ENCODE peak calls at places on chromosomes 6 and 20, in six cellular contexts. S is tibial nerve, U is breast epithelium, N is Peyer's patch, T is A549, K is suprapubic skin. G is an unnamed sample.
A peak's percentile ranks its signal among the peaks of the same experiment; 100 is the strongest.

GRCh38 chr20:41177636-41178035 is 40.3 kb downstream of the PLCG1 start:
- DNase-seq in N (peak; percentile 12), U (peak; percentile 50), K (no peak), T (peak; percentile 44), S (no peak), G (no peak)

GRCh38 chr6:74404366-74404765 is 708.4 kb downstream of the CD109 start:
- DNase-seq in N (no peak), U (no peak), K (no peak), T (no peak), S (no peak), G (no peak)

GRCh38 chr6:155528982-155529453 is 73.4 kb upstream of the NOX3 start:
- DNase-seq in U (no peak), S (no peak), K (no peak), N (no peak), T (peak; percentile 54), G (no peak)

GRCh38 chr6:75349262-75349984 is 64.8 kb upstream of the TMEM30A start:
- DNase-seq in U (no peak), S (no peak), N (no peak), T (no peak), K (no peak), G (no peak)

GRCh38 chr6:110493253-110493800 is 16.9 kb upstream of the SLC22A16 start:
- DNase-seq in T (no peak), U (no peak), N (no peak), S (no peak), K (no peak), G (no peak)

GRCh38 chr6:139349464-139350020 is 24.9 kb downstream of the CITED2 start:
- DNase-seq in T (no peak), N (no peak), K (no peak), S (no peak), U (no peak), G (no peak)

GRCh38 chr6:109456710-109457595 is 1.4 kb upstream of the MICAL1 start:
- DNase-seq in N (no peak), U (no peak), S (no peak), K (no peak), T (no peak), G (no peak)

GRCh38 chr6:118567974-118568373 is 19.9 kb downstream of the PLN start:
- DNase-seq in N (no peak), S (no peak), T (no peak), U (no peak), K (no peak), G (no peak)

GRCh38 chr6:55395836-55396235 is 68.6 kb downstream of the GFRAL start:
- DNase-seq in T (no peak), N (no peak), U (no peak), K (no peak), S (no peak), G (no peak)

GRCh38 chr6:20182926-20183521 is 29.2 kb downstream of the MBOAT1 start:
- DNase-seq in N (no peak), K (no peak), S (no peak), U (peak; percentile 94), T (no peak), G (no peak)

GRCh38 chr6:157764346-157765068 is 58.5 kb upstream of the SNX9 start:
- DNase-seq in U (peak; percentile 84), N (peak; percentile 89), S (peak; percentile 48), K (peak; percentile 92), T (peak; percentile 88), G (peak; percentile 21)

GRCh38 chr6:145332001-145332400 is 403.3 kb downstream of the EPM2A start:
- DNase-seq in K (no peak), T (no peak), N (no peak), U (no peak), S (no peak), G (no peak)

GRCh38 chr6:30875244-30876038 is 8.9 kb upstream of the DDR1 start:
- DNase-seq in U (no peak), K (no peak), T (no peak), N (no peak), S (no peak), G (no peak)

GRCh38 chr6:132693478-132693877 is 20.4 kb downstream of the VNN1 start:
- DNase-seq in K (no peak), N (no peak), S (no peak), T (no peak), U (no peak), G (no peak)

GRCh38 chr20:23078351-23078993 is 7.7 kb downstream of the CD93 start:
- DNase-seq in T (no peak), S (no peak), N (no peak), K (no peak), U (no peak), G (no peak)

GRCh38 chr20:25341716-25342680 is 48.6 kb downstream of the ABHD12 start:
- DNase-seq in U (no peak), T (no peak), N (no peak), K (no peak), S (no peak), G (no peak)

GRCh38 chr6:77492529-77492928 is 29.2 kb upstream of the HTR1B start:
- DNase-seq in K (no peak), U (no peak), S (no peak), N (no peak), T (peak; percentile 26), G (no peak)

GRCh38 chr20:63657260-63657936 is 714 bp upstream of the RTEL1 start:
- DNase-seq in S (no peak), N (no peak), K (no peak), U (no peak), T (no peak), G (no peak)

GRCh38 chr6:131400054-131400781 is 172.8 kb upstream of the ARG1 start:
- DNase-seq in T (peak; percentile 63), S (no peak), N (no peak), K (no peak), U (no peak), G (no peak)

GRCh38 chr20:53570446-53571276 is 23.0 kb downstream of the ZNF217 start:
- DNase-seq in U (peak; percentile 6), T (no peak), K (peak; percentile 38), S (no peak), N (no peak), G (no peak)

GRCh38 chr6:137341721-137342195 is 122.6 kb upstream of the IFNGR1 start:
- DNase-seq in T (peak; percentile 37), K (no peak), U (no peak), S (no peak), N (no peak), G (no peak)

GRCh38 chr20:63094767-63095499 is 88.2 kb upstream of the BHLHE23 start:
- DNase-seq in S (no peak), T (no peak), K (no peak), U (peak; percentile 20), N (no peak), G (no peak)

GRCh38 chr20:40251284-40251932 is 437.6 kb downstream of the MAFB start:
- DNase-seq in K (no peak), N (no peak), U (no peak), S (no peak), T (peak; percentile 23), G (no peak)

GRCh38 chr20:41249781-41250281 is 67.7 kb downstream of the ZHX3 start:
- DNase-seq in N (no peak), K (no peak), T (peak; percentile 24), S (no peak), U (no peak), G (no peak)

GRCh38 chr6:24033284-24033683 is 92.7 kb upstream of the NRSN1 start:
- DNase-seq in K (no peak), S (no peak), U (no peak), N (no peak), T (no peak), G (no peak)

GRCh38 chr6:52612336-52613096 is 35.7 kb upstream of the TRAM2 start:
- DNase-seq in N (no peak), T (peak; percentile 12), K (no peak), U (no peak), S (no peak), G (no peak)
- H3K27ac ChIP-seq in N (peak overlapping the region; percentile 61), T (no peak overlapping the region), K (no peak overlapping the region), U (no peak overlapping the region), S (no peak overlapping the region), G (no peak overlapping the region)

GRCh38 chr6:43247115-43247999 is 4.1 kb downstream of the TTBK1 start:
- DNase-seq in S (peak; percentile 26), T (peak; percentile 53), K (no peak), N (peak; percentile 82), U (peak; percentile 78), G (peak; percentile 31)
- TF ChIP-seq POLR2A in S (no peak), T (no peak), K (no peak), N (no peak), U (no peak), G (no peak)

DNA sequence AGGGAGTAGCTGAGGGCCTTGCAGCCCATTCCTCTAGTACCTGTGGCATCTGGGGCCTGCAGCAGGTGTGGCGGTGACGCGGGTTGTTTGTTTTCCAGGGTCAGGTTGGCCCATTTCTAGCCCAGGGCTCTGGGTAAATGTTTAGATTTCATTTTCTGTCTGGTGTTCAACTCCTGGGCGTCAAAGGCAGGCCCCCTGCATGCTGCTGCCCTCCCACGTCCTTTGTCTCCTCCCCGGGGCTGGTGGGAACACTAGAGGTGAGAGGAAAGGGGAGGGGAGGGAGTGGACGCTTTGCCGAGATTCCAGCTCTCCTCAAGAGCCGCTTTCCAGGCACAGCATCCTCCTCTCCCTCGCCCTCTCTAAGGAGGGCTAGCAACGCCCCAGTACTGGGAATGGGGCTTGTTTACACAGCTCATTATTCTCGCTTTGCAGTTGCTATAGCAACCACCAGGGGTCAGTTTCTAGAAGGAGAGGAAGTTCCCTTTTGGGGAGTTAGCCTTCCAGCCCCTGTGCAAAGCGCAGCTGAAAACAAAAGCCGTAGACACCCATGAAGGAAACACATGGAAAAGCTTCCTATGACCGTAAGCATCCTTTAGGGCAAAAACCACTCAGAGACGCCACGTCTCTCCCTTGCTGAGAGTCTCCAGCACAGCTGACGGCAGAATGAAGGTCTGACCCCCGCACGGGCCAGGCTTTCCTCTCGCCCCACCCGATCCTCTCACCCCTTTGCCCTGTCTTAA is 170.6 kb downstream of the LY86 start:
- DNase-seq in K (no peak), N (peak; percentile 67), U (no peak), S (peak; percentile 29), T (peak; percentile 21), G (no peak)
- H3K4me3 ChIP-seq in K (no peak overlapping the region), N (no peak overlapping the region), U (peak overlapping the region; percentile 7), S (no peak overlapping the region), T (no peak overlapping the region), G (peak overlapping the region; percentile 36)

DNA sequence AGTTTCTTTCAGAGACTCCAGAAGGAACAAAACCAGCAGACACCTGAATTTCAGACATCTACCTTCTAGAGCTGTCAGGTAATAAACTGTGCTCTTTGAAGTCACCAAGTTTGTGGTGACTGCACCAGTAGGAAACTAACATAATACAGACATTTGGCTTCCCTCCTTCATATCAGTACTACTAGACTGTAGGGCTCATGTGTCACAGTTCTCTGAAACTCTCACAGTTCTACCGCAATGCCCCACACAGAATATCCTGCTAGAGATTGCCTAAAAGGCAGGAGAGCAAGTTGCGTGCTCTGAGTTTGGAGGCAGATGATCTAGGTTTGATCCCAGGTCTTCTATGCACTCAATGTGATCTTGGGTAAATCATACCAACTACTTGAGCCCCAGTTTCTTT is 205.0 kb upstream of the LRFN2 start:
- DNase-seq in U (no peak), T (no peak), N (no peak), S (no peak), K (no peak), G (no peak)
- H3K27ac ChIP-seq in U (no peak overlapping the region), T (no peak overlapping the region), N (no peak overlapping the region), S (no peak overlapping the region), K (no peak overlapping the region), G (peak overlapping the region; percentile 66)